ENCODE peak calls at places on chromosomes 5 and 9, in nine cellular contexts. One of them, this sample, is unnamed.
A peak's percentile ranks its signal among the peaks of the same experiment; 100 is the strongest.

GRCh38 chr5:148623741-148624140 is 30.6 kb downstream of the HTR4 start:
- DNase-seq in thyroid gland: no peak
- DNase-seq in breast epithelium: no peak
- DNase-seq in stomach: no peak
- DNase-seq in adrenal gland: no peak
- DNase-seq in ovary: no peak
- DNase-seq in IMR-90: no peak
- DNase-seq in heart left ventricle: no peak
- DNase-seq in H1: no peak
- DNase-seq in this sample: no peak

GRCh38 chr9:127049044-127049443 is 73.4 kb downstream of the ANGPTL2 start:
- DNase-seq in stomach: peak; percentile 27
- DNase-seq in heart left ventricle: peak; percentile 45
- DNase-seq in ovary: peak; percentile 55
- DNase-seq in H1: peak; percentile 17
- DNase-seq in IMR-90: peak; percentile 97
- DNase-seq in thyroid gland: peak; percentile 34
- DNase-seq in breast epithelium: no peak
- DNase-seq in adrenal gland: peak; percentile 65
- DNase-seq in this sample: peak; percentile 62

GRCh38 chr9:5552301-5552700 is 42.0 kb downstream of the PDCD1LG2 start:
- DNase-seq in stomach: no peak
- DNase-seq in thyroid gland: no peak
- DNase-seq in adrenal gland: no peak
- DNase-seq in ovary: no peak
- DNase-seq in IMR-90: peak; percentile 79
- DNase-seq in H1: no peak
- DNase-seq in breast epithelium: no peak
- DNase-seq in heart left ventricle: no peak
- DNase-seq in this sample: no peak

GRCh38 chr5:8829322-8830029 is 716.4 kb downstream of the SEMA5A start:
- DNase-seq in breast epithelium: no peak
- DNase-seq in heart left ventricle: peak; percentile 48
- DNase-seq in thyroid gland: no peak
- DNase-seq in IMR-90: peak; percentile 100
- DNase-seq in ovary: no peak
- DNase-seq in H1: no peak
- DNase-seq in adrenal gland: peak; percentile 15
- DNase-seq in stomach: no peak
- DNase-seq in this sample: peak; percentile 63

GRCh38 chr5:88116396-88116795 is 152.2 kb downstream of the TMEM161B start:
- DNase-seq in IMR-90: no peak
- DNase-seq in ovary: no peak
- DNase-seq in H1: no peak
- DNase-seq in thyroid gland: no peak
- DNase-seq in adrenal gland: no peak
- DNase-seq in breast epithelium: no peak
- DNase-seq in stomach: no peak
- DNase-seq in heart left ventricle: no peak
- DNase-seq in this sample: no peak

GRCh38 chr5:2103940-2104339 is 221.2 kb upstream of the IRX4 start:
- DNase-seq in breast epithelium: no peak
- DNase-seq in thyroid gland: no peak
- DNase-seq in adrenal gland: no peak
- DNase-seq in IMR-90: no peak
- DNase-seq in stomach: no peak
- DNase-seq in heart left ventricle: no peak
- DNase-seq in ovary: no peak
- DNase-seq in H1: no peak
- DNase-seq in this sample: no peak

GRCh38 chr5:96572864-96573512 is 89.2 kb upstream of the CAST start:
- DNase-seq in heart left ventricle: no peak
- DNase-seq in thyroid gland: no peak
- DNase-seq in stomach: no peak
- DNase-seq in H1: no peak
- DNase-seq in adrenal gland: no peak
- DNase-seq in IMR-90: peak; percentile 99
- DNase-seq in ovary: no peak
- DNase-seq in breast epithelium: no peak
- DNase-seq in this sample: no peak

GRCh38 chr5:122775713-122776084 is 819 bp downstream of the SNX2 start:
- DNase-seq in ovary: no peak
- DNase-seq in heart left ventricle: no peak
- DNase-seq in IMR-90: no peak
- DNase-seq in stomach: no peak
- DNase-seq in adrenal gland: no peak
- DNase-seq in breast epithelium: no peak
- DNase-seq in H1: no peak
- DNase-seq in thyroid gland: no peak
- DNase-seq in this sample: no peak

GRCh38 chr5:139637438-139638089 is 10.6 kb upstream of the CXXC5 start:
- DNase-seq in heart left ventricle: peak; percentile 90
- DNase-seq in ovary: peak; percentile 82
- DNase-seq in H1: peak; percentile 85
- DNase-seq in breast epithelium: peak; percentile 84
- DNase-seq in thyroid gland: peak; percentile 87
- DNase-seq in adrenal gland: peak; percentile 83
- DNase-seq in IMR-90: peak; percentile 74
- DNase-seq in stomach: peak; percentile 83
- DNase-seq in this sample: peak; percentile 87

GRCh38 chr9:77005216-77005615 is 14.2 kb upstream of the FOXB2 start:
- DNase-seq in thyroid gland: no peak
- DNase-seq in IMR-90: no peak
- DNase-seq in heart left ventricle: no peak
- DNase-seq in H1: peak; percentile 17
- DNase-seq in ovary: no peak
- DNase-seq in adrenal gland: no peak
- DNase-seq in stomach: no peak
- DNase-seq in breast epithelium: no peak
- DNase-seq in this sample: no peak

GRCh38 chr9:133976888-133977287 is 15.2 kb downstream of the VAV2 start:
- DNase-seq in IMR-90: no peak
- DNase-seq in ovary: no peak
- DNase-seq in thyroid gland: no peak
- DNase-seq in adrenal gland: peak; percentile 1
- DNase-seq in stomach: no peak
- DNase-seq in breast epithelium: no peak
- DNase-seq in heart left ventricle: no peak
- DNase-seq in H1: no peak
- DNase-seq in this sample: no peak

GRCh38 chr9:133974631-133975341 is 17.3 kb downstream of the VAV2 start:
- DNase-seq in IMR-90: no peak
- DNase-seq in heart left ventricle: no peak
- DNase-seq in stomach: no peak
- DNase-seq in breast epithelium: no peak
- DNase-seq in thyroid gland: no peak
- DNase-seq in H1: no peak
- DNase-seq in ovary: no peak
- DNase-seq in adrenal gland: peak; percentile 96
- DNase-seq in this sample: no peak

GRCh38 chr9:133976191-133976861 is 15.8 kb downstream of the VAV2 start:
- DNase-seq in H1: no peak
- DNase-seq in thyroid gland: no peak
- DNase-seq in stomach: no peak
- DNase-seq in adrenal gland: no peak
- DNase-seq in breast epithelium: no peak
- DNase-seq in ovary: no peak
- DNase-seq in IMR-90: no peak
- DNase-seq in heart left ventricle: no peak
- DNase-seq in this sample: no peak

GRCh38 chr9:133973791-133974630 is 18.1 kb downstream of the VAV2 start:
- DNase-seq in H1: no peak
- DNase-seq in stomach: peak; percentile 65
- DNase-seq in heart left ventricle: peak; percentile 9
- DNase-seq in breast epithelium: no peak
- DNase-seq in ovary: no peak
- DNase-seq in adrenal gland: peak; percentile 41
- DNase-seq in IMR-90: no peak
- DNase-seq in thyroid gland: no peak
- DNase-seq in this sample: no peak

GRCh38 chr9:133975511-133975910 is 16.6 kb downstream of the VAV2 start:
- DNase-seq in ovary: no peak
- DNase-seq in H1: no peak
- DNase-seq in breast epithelium: no peak
- DNase-seq in IMR-90: no peak
- DNase-seq in stomach: no peak
- DNase-seq in heart left ventricle: no peak
- DNase-seq in adrenal gland: no peak
- DNase-seq in thyroid gland: no peak
- DNase-seq in this sample: no peak
- H3K27ac ChIP-seq in ovary: no peak overlapping the region
- H3K27ac ChIP-seq in H1: no peak overlapping the region
- H3K27ac ChIP-seq in breast epithelium: no peak overlapping the region
- H3K27ac ChIP-seq in IMR-90: no peak overlapping the region
- H3K27ac ChIP-seq in stomach: no peak overlapping the region
- H3K27ac ChIP-seq in heart left ventricle: no peak overlapping the region
- H3K27ac ChIP-seq in adrenal gland: peak overlapping the region; percentile 97
- H3K27ac ChIP-seq in thyroid gland: no peak overlapping the region
- H3K27ac ChIP-seq in this sample: no peak overlapping the region

GRCh38 chr9:124761196-124761595 is 9.9 kb downstream of the NR6A1 start:
- DNase-seq in ovary: no peak
- DNase-seq in thyroid gland: no peak
- DNase-seq in H1: no peak
- DNase-seq in IMR-90: no peak
- DNase-seq in stomach: no peak
- DNase-seq in breast epithelium: no peak
- DNase-seq in heart left ventricle: no peak
- DNase-seq in adrenal gland: no peak
- DNase-seq in this sample: no peak
- H3K4me1 ChIP-seq in ovary: no peaks in the 10 kb centered on the region
- H3K4me1 ChIP-seq in thyroid gland: peaks cover 63% of the 10 kb centered on the region
- H3K4me1 ChIP-seq in H1: peaks cover 13% of the 10 kb centered on the region
- H3K4me1 ChIP-seq in IMR-90: peaks cover 1% of the 10 kb centered on the region
- H3K4me1 ChIP-seq in stomach: no peaks in the 10 kb centered on the region
- H3K4me1 ChIP-seq in breast epithelium: peaks cover 5% of the 10 kb centered on the region
- H3K4me1 ChIP-seq in heart left ventricle: no peaks in the 10 kb centered on the region
- H3K4me1 ChIP-seq in adrenal gland: no peaks in the 10 kb centered on the region
- H3K4me1 ChIP-seq in this sample: no peaks in the 10 kb centered on the region

DNA sequence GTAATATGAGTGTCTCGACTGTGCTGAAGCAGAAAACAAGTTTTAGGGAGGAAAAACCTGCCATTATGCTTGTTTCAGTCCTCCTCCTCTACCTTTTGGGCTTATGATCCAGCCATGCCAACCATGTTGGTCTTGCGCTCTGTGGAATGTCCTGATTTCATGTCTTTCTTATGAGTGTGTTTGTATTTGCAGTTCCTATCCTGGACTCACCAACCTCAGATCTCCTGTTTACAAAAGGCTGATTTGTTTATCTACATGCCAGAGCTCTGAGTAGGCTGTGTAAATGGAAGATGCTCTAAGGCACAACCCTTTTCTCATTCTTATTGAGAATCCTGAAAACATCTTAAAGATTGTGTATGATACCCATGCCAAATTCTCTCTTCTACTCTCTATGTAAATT is 138.6 kb downstream of the ARHGEF28 start:
- DNase-seq in IMR-90: peak; percentile 82
- DNase-seq in heart left ventricle: no peak
- DNase-seq in stomach: no peak
- DNase-seq in breast epithelium: no peak
- DNase-seq in ovary: no peak
- DNase-seq in H1: no peak
- DNase-seq in thyroid gland: no peak
- DNase-seq in adrenal gland: no peak
- DNase-seq in this sample: no peak
- TF ChIP-seq POLR2A in IMR-90: no peak
- TF ChIP-seq POLR2A in heart left ventricle: no peak
- TF ChIP-seq POLR2A in stomach: no peak
- TF ChIP-seq POLR2A in breast epithelium: no peak
- TF ChIP-seq POLR2A in ovary: no peak
- TF ChIP-seq POLR2A in H1: no peak
- TF ChIP-seq POLR2A in thyroid gland: no peak
- TF ChIP-seq POLR2A in adrenal gland: no peak
- TF ChIP-seq POLR2A in this sample: no peak

DNA sequence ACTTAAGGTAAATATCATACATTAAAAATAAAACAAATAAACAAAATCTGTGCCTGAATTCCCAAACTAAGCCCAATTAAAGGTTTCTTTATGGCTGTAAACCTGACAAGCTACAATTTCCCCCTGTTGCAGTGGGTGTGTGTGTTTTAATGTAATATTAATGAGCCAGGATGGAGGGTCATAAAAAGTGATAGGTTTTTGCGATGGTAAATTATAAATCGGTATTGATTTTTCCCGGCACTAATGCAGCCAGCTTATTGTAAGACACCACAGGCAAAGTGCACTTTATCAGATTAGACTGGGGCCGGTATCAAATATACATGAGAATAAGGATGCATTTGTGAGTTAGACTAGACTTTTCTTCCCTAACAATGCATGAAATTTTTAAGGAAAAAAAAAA is 120.4 kb downstream of the EBF1 start:
- DNase-seq in IMR-90: no peak
- DNase-seq in breast epithelium: no peak
- DNase-seq in thyroid gland: no peak
- DNase-seq in adrenal gland: no peak
- DNase-seq in heart left ventricle: no peak
- DNase-seq in H1: no peak
- DNase-seq in stomach: no peak
- DNase-seq in ovary: no peak
- DNase-seq in this sample: no peak
- H3K27ac ChIP-seq in IMR-90: no peak overlapping the region
- H3K27ac ChIP-seq in breast epithelium: no peak overlapping the region
- H3K27ac ChIP-seq in thyroid gland: no peak overlapping the region
- H3K27ac ChIP-seq in adrenal gland: no peak overlapping the region
- H3K27ac ChIP-seq in heart left ventricle: peak overlapping the region; percentile 24
- H3K27ac ChIP-seq in H1: no peak overlapping the region
- H3K27ac ChIP-seq in stomach: no peak overlapping the region
- H3K27ac ChIP-seq in ovary: no peak overlapping the region
- H3K27ac ChIP-seq in this sample: peak overlapping the region; percentile 57

DNA sequence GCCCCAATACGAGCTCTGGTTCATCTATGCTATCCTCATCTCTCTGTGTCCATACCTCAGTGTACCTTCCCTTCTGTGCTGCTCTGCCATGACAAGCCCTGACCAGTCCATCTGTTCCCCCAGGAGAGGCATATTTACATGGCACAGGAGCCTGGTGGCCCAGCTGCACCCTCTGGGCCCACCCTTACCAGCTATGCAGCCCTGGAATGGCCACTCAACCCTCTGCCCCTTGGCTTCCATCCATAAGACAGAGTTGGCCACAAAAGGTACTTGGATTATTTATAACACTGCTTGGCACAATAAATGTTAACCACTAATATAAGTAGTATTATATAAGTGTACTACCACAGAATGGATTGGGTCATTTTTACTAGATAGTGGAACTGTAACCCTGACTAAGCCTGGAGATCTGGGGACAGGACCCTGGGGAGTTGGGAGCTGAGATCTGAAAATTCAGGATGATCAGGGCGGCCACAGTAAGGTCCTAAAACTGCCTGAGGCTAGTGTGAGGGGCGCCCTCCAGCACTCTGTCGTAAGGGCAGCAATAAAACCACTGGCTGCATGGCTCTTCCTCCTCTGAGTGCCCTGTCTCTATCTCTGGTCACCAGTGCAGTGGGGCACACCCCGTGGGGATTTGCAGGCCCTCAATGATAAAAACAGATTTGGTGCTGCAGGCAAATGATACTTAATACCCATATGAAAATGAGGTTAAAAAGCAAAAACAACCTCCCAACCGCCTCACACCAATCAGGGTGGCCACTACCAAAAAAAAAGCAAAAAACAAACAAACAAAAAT is 65.8 kb downstream of the SEMA4D start:
- DNase-seq in breast epithelium: no peak
- DNase-seq in H1: no peak
- DNase-seq in heart left ventricle: no peak
- DNase-seq in thyroid gland: no peak
- DNase-seq in IMR-90: no peak
- DNase-seq in stomach: no peak
- DNase-seq in adrenal gland: no peak
- DNase-seq in ovary: no peak
- DNase-seq in this sample: no peak
- H3K4me1 ChIP-seq in breast epithelium: no peaks in the 10 kb centered on the region
- H3K4me1 ChIP-seq in H1: peaks cover 31% of the 10 kb centered on the region
- H3K4me1 ChIP-seq in heart left ventricle: peaks cover 9% of the 10 kb centered on the region
- H3K4me1 ChIP-seq in thyroid gland: peaks cover 30% of the 10 kb centered on the region
- H3K4me1 ChIP-seq in IMR-90: peaks cover 3% of the 10 kb centered on the region
- H3K4me1 ChIP-seq in stomach: peaks cover 88% of the 10 kb centered on the region
- H3K4me1 ChIP-seq in adrenal gland: no peaks in the 10 kb centered on the region
- H3K4me1 ChIP-seq in ovary: peaks cover 5% of the 10 kb centered on the region
- H3K4me1 ChIP-seq in this sample: no peaks in the 10 kb centered on the region